ENCODE peak calls at places on chromosome 7, in six cellular contexts. P is GM23248, Y is neural progenitor cell, F is PC-3, E is SK-N-SH, N is MM.1S. D is an unnamed sample.
A peak's percentile ranks its signal among the peaks of the same experiment; 100 is the strongest.

GRCh38 chr7:3673524-3673923 is 372.5 kb downstream of the SDK1 start:
- DNase-seq in P (no peak), N (peak; percentile 19), E (peak; percentile 27), F (peak; percentile 42), Y (peak; percentile 72), D (no peak)

GRCh38 chr7:131003634-131004033 is 269.6 kb upstream of the KLF14 start:
- DNase-seq in N (no peak), F (no peak), Y (no peak), P (no peak), E (no peak), D (no peak)

GRCh38 chr7:44394112-44394447 is 68.7 kb upstream of the CAMK2B start:
- DNase-seq in N (no peak), F (no peak), E (no peak), P (no peak), Y (no peak), D (no peak)

GRCh38 chr7:54546081-54546985 is 4.2 kb downstream of the VSTM2A start:
- DNase-seq in Y (peak; percentile 89), E (peak; percentile 90), N (peak; percentile 77), F (peak; percentile 14), P (no peak), D (no peak)

GRCh38 chr7:157461805-157462771 is 125.3 kb downstream of the DNAJB6 start:
- DNase-seq in P (no peak), N (no peak), E (no peak), F (no peak), Y (no peak), D (no peak)

GRCh38 chr7:88218836-88219605 is 817 bp downstream of the SRI start:
- DNase-seq in F (peak; percentile 53), P (peak; percentile 69), Y (peak; percentile 62), E (peak; percentile 76), N (peak; percentile 63), D (no peak)

GRCh38 chr7:131161103-131161502 is 166.6 kb upstream of the MKLN1 start:
- DNase-seq in N (no peak), E (no peak), P (peak; percentile 46), Y (no peak), F (no peak), D (no peak)

GRCh38 chr7:19558527-19558926 is 150.3 kb downstream of the POLR1F start:
- DNase-seq in E (no peak), N (no peak), F (peak; percentile 74), Y (no peak), P (peak; percentile 64), D (no peak)

GRCh38 chr7:112150823-112151641 is 55.2 kb downstream of the DOCK4 start:
- DNase-seq in Y (no peak), E (no peak), F (no peak), N (no peak), P (peak; percentile 59), D (no peak)

GRCh38 chr7:80218723-80219122 is 84.1 kb downstream of the GNAI1 start:
- DNase-seq in E (no peak), F (peak; percentile 91), P (peak; percentile 91), Y (no peak), N (no peak), D (peak; percentile 88)

GRCh38 chr7:143284591-143285453 is at the start of gene TMEM139:
- DNase-seq in N (no peak), F (peak; percentile 29), P (peak; percentile 17), Y (peak; percentile 51), E (peak; percentile 56), D (no peak)

DNA sequence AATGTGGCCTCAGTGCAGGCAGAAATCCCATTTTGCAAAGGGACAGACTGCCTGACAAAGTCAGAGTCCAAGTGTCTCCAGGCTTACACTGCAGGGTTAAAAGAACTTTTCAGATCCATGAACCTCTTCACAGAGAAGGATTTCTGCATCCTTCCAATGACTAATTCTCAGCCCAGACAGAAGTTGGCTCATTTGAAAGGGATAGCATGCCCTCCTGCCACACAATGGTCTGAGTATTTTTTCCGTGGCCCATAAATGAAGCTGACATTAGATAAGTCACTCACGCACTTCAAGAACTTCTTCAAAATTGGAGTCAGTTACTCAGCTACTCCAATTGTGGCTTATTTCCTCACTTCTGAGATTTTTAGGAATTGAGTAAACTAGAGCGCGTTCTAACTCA is 170.2 kb downstream of the PLXNA4 start:
- DNase-seq in F (no peak), N (no peak), P (peak; percentile 44), E (no peak), Y (no peak), D (no peak)
- H3K9ac ChIP-seq in F (no peak overlapping the region), N (no peak overlapping the region), P (no peak overlapping the region), E (no peak overlapping the region), Y (no peak overlapping the region), D (no peak overlapping the region)

GRCh38 chr7:326845-327304 is 36.9 kb downstream of the FOXL3 start:
- DNase-seq in Y (no peak), N (no peak), F (no peak), E (no peak), P (no peak), D (no peak)
- TF ChIP-seq EZH2phosphoT487 in Y (no peak), N (no peak), F (no peak), E (no peak), P (no peak), D (no peak)

DNA sequence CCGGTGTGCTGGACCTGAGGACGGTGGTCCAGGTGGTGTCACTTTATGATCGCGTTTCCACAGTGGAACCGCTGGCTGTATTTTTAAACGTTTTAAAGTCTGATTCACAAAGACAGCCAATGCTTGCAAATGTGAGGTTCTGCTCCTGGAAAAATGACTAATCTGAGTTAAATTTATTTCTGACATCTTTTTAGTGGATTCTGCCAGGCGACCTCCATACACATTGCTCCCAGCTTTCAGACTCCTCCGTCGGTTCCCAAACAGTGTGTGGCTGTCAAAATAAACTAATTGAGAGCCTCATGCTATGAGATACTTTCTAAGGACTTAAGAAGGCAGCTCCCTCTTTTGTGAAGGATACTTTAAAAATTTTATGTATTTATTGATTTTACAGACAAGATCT is 12.7 kb upstream of the TTYH3 start:
- DNase-seq in N (no peak), P (peak; percentile 78), Y (no peak), E (no peak), F (no peak), D (no peak)
- H3K9ac ChIP-seq in N (no peak overlapping the region), P (peak overlapping the region; percentile 46), Y (no peak overlapping the region), E (no peak overlapping the region), F (no peak overlapping the region), D (no peak overlapping the region)

GRCh38 chr7:15507235-15507634 is 54.6 kb downstream of the AGMO start:
- DNase-seq in F (no peak), Y (no peak), E (no peak), P (no peak), N (no peak), D (no peak)
- TF ChIP-seq EZH2phosphoT487 in F (no peak), Y (no peak), E (no peak), P (no peak), N (no peak), D (no peak)

GRCh38 chr7:106717997-106718871 is 57.3 kb upstream of the CCDC71L start:
- DNase-seq in N (peak; percentile 97), P (peak; percentile 99), F (peak; percentile 96), Y (no peak), E (peak; percentile 7), D (peak; percentile 87)

GRCh38 chr7:106717254-106717996 is 56.5 kb upstream of the CCDC71L start:
- DNase-seq in Y (no peak), F (peak; percentile 10), E (no peak), N (no peak), P (no peak), D (no peak)

GRCh38 chr7:106720641-106721040 is 59.7 kb upstream of the CCDC71L start:
- DNase-seq in P (no peak), Y (no peak), F (no peak), E (no peak), N (no peak), D (no peak)

GRCh38 chr7:106723398-106723797 is 62.4 kb upstream of the CCDC71L start:
- DNase-seq in N (no peak), P (no peak), E (no peak), F (no peak), Y (no peak), D (no peak)

DNA sequence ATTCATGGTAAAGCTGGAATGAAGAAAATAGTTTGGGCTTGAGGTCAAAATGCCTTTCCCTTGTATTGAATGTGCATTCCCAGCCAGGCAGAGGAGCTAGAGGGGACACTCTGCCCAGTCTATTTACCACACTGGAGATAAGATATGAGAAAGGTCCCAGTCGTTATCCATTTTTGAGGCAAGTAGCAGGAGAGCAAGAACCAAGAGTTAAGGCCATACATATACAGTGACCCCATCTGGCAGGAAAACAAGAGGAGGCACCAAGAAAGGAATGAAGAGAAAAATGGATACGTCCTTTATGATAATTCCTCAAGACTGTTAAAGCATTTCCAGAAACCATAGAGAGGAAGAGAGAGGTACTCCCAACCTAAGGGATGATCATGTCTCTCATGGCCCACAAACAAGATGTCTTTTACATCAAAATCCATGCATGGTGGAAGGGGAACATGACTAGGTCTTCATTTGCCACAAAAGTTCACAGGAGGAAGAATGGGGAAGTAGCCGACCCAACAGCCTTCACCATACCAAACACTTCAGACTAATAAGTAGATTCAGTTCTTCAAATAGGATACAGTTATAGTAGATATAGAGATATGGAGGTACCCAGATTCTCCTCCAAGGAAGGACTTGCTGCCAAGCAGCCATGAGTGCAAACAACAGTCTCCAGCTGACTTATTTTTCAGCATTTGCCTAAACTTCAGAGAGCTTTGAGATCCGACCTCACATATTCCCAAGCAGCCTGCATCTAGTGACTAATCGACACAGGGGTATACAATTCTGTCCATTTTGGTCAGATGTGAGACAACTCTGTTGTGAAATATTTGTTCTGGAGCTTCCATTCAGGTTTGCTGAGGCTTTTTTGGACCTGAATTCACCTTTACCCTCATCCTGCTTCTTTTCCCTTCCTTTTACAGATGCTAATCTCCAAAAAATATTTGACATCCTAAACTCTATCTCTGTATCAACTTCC is 61.1 kb upstream of the CCDC71L start:
- DNase-seq in P (no peak), Y (no peak), E (no peak), N (no peak), F (no peak), D (no peak)
- H3K9ac ChIP-seq in P (no peak overlapping the region), Y (no peak overlapping the region), E (no peak overlapping the region), N (no peak overlapping the region), F (no peak overlapping the region), D (no peak overlapping the region)

GRCh38 chr7:115083935-115084334 is 162.0 kb downstream of the MDFIC start:
- DNase-seq in N (no peak), F (no peak), P (no peak), E (no peak), Y (no peak), D (no peak)

GRCh38 chr7:115088938-115089337 is 167.0 kb downstream of the MDFIC start:
- DNase-seq in Y (no peak), E (no peak), P (no peak), F (no peak), N (no peak), D (no peak)

GRCh38 chr7:115085421-115085820 is 163.5 kb downstream of the MDFIC start:
- DNase-seq in E (no peak), F (peak; percentile 71), Y (no peak), N (no peak), P (no peak), D (no peak)

GRCh38 chr7:115086146-115086841 is 164.4 kb downstream of the MDFIC start:
- DNase-seq in E (no peak), N (no peak), Y (no peak), P (peak; percentile 4), F (peak; percentile 12), D (no peak)

GRCh38 chr7:115087437-115087836 is 165.5 kb downstream of the MDFIC start:
- DNase-seq in P (peak; percentile 79), Y (no peak), E (no peak), N (no peak), F (peak; percentile 88), D (peak; percentile 29)
- TF ChIP-seq EZH2phosphoT487 in P (no peak), Y (no peak), E (no peak), N (no peak), F (no peak), D (no peak)